ENCODE peak calls at places on chromosomes 11 and 22, in four cellular contexts. S, Q, N and B are unnamed samples.

GRCh38 chr11:64457416-64458010 is 98.6 kb downstream of the RPS6KA4 start:
- DNase-seq in S (no peak), Q (no peak), N (no peak), B (no peak)

GRCh38 chr11:116725434-116726221 is 47.2 kb downstream of the BUD13 start:
- DNase-seq in Q (no peak), N (no peak), S (no peak), B (no peak)

GRCh38 chr22:19223617-19224016 is 45.1 kb upstream of the SLC25A1 start:
- DNase-seq in Q (no peak), S (no peak), N (no peak), B (no peak)

GRCh38 chr11:107785401-107785800 is 73.2 kb downstream of the SLC35F2 start:
- DNase-seq in N (no peak), Q (no peak), S (peak), B (peak)

GRCh38 chr11:14203392-14203791 is 155.6 kb downstream of the RRAS2 start:
- DNase-seq in S (no peak), Q (no peak), N (no peak), B (peak)

GRCh38 chr11:94845622-94846021 is 77.5 kb downstream of the AMOTL1 start:
- DNase-seq in N (no peak), S (peak), Q (no peak), B (peak)

GRCh38 chr11:31784645-31785044 is 26.5 kb downstream of the PAX6 start:
- DNase-seq in N (no peak), Q (no peak), S (no peak), B (no peak)

GRCh38 chr11:59197990-59198389 is 14.7 kb downstream of the MPEG1 start:
- DNase-seq in N (no peak), Q (no peak), S (no peak), B (peak)

GRCh38 chr11:121671276-121672168 is 218.8 kb upstream of the SORL1-AS1 start:
- DNase-seq in S (peak), Q (no peak), N (no peak), B (peak)

GRCh38 chr11:69471329-69472052 is 10.0 kb upstream of the LINC01488 start:
- DNase-seq in N (no peak), S (no peak), Q (no peak), B (no peak)

GRCh38 chr22:37392929-37393328 is 34.4 kb downstream of the ELFN2 start:
- DNase-seq in N (no peak), Q (no peak), S (no peak), B (no peak)

GRCh38 chr11:6248248-6248647 is 9.4 kb downstream of the CNGA4 start:
- DNase-seq in Q (no peak), N (no peak), S (no peak), B (no peak)

GRCh38 chr22:47552541-47553205 is 790.2 kb downstream of the TBC1D22A start:
- DNase-seq in N (no peak), S (no peak), Q (no peak), B (no peak)

GRCh38 chr22:20242393-20243175 is 25.5 kb downstream of the RTN4R start:
- DNase-seq in Q (no peak), N (no peak), S (no peak), B (no peak)

GRCh38 chr22:26559961-26560575 is 29.9 kb downstream of the TPST2 start:
- DNase-seq in N (no peak), S (no peak), Q (no peak), B (no peak)

GRCh38 chr11:11306855-11307254 is 46.2 kb downstream of the CSNK2A3 start:
- DNase-seq in N (no peak), Q (no peak), S (no peak), B (no peak)

GRCh38 chr22:42270178-42270511 is 308 bp downstream of the TCF20 start:
- DNase-seq in N (no peak), S (no peak), Q (no peak), B (peak)

GRCh38 chr11:122276221-122276620 is 160.2 kb upstream of the BLID start:
- DNase-seq in S (no peak), Q (no peak), N (no peak), B (no peak)